ENCODE peak calls at places on chromosomes 7 and 10, in seven cellular contexts. One of them, this sample, is unnamed. For H3K4me1, the result is how much of the 10 kb centered on the place peaks cover.

GRCh38 chr7:68980011-68980410 is 618.3 kb upstream of the AUTS2 start:
- DNase-seq in stomach: no peak
- DNase-seq in CD8-positive, alpha-beta memory T cell: no peak
- DNase-seq in CD8-positive, alpha-beta T cell: no peak
- DNase-seq in H1: no peak
- DNase-seq in adrenal gland: no peak
- DNase-seq in breast epithelium: no peak
- DNase-seq in this sample: no peak

GRCh38 chr7:80918406-80918805 is 445 bp downstream of the SEMA3C start:
- DNase-seq in CD8-positive, alpha-beta memory T cell: no peak
- DNase-seq in H1: no peak
- DNase-seq in adrenal gland: no peak
- DNase-seq in CD8-positive, alpha-beta T cell: no peak
- DNase-seq in stomach: no peak
- DNase-seq in breast epithelium: no peak
- DNase-seq in this sample: no peak

GRCh38 chr10:77821551-77821950 is 105.0 kb downstream of the DLG5 start:
- DNase-seq in H1: no peak
- DNase-seq in adrenal gland: no peak
- DNase-seq in CD8-positive, alpha-beta memory T cell: no peak
- DNase-seq in breast epithelium: no peak
- DNase-seq in CD8-positive, alpha-beta T cell: no peak
- DNase-seq in stomach: no peak
- DNase-seq in this sample: no peak

GRCh38 chr10:3783313-3783689 is 1.7 kb downstream of the KLF6 start:
- DNase-seq in CD8-positive, alpha-beta T cell: peak
- DNase-seq in adrenal gland: peak
- DNase-seq in stomach: peak
- DNase-seq in breast epithelium: no peak
- DNase-seq in CD8-positive, alpha-beta memory T cell: peak
- DNase-seq in H1: peak
- DNase-seq in this sample: no peak

GRCh38 chr7:67414858-67415257 is 418.2 kb downstream of the TYW1 start:
- DNase-seq in H1: no peak
- DNase-seq in adrenal gland: no peak
- DNase-seq in CD8-positive, alpha-beta T cell: no peak
- DNase-seq in breast epithelium: no peak
- DNase-seq in CD8-positive, alpha-beta memory T cell: no peak
- DNase-seq in stomach: no peak
- DNase-seq in this sample: no peak

GRCh38 chr7:114432627-114433026 is 18.0 kb downstream of the FOXP2 start:
- DNase-seq in H1: no peak
- DNase-seq in breast epithelium: no peak
- DNase-seq in CD8-positive, alpha-beta T cell: no peak
- DNase-seq in stomach: no peak
- DNase-seq in adrenal gland: no peak
- DNase-seq in CD8-positive, alpha-beta memory T cell: no peak
- DNase-seq in this sample: no peak

GRCh38 chr7:85135931-85136330 is 50.9 kb downstream of the SEMA3D start:
- DNase-seq in CD8-positive, alpha-beta T cell: no peak
- DNase-seq in stomach: no peak
- DNase-seq in breast epithelium: no peak
- DNase-seq in CD8-positive, alpha-beta memory T cell: no peak
- DNase-seq in H1: no peak
- DNase-seq in adrenal gland: no peak
- DNase-seq in this sample: no peak

GRCh38 chr7:82185443-82185842 is 258.1 kb downstream of the CACNA2D1 start:
- DNase-seq in breast epithelium: no peak
- DNase-seq in CD8-positive, alpha-beta memory T cell: no peak
- DNase-seq in adrenal gland: no peak
- DNase-seq in CD8-positive, alpha-beta T cell: no peak
- DNase-seq in stomach: no peak
- DNase-seq in H1: no peak
- DNase-seq in this sample: no peak

GRCh38 chr10:95133997-95134396 is 60.0 kb upstream of the ACSM6 start:
- DNase-seq in H1: no peak
- DNase-seq in CD8-positive, alpha-beta memory T cell: no peak
- DNase-seq in stomach: no peak
- DNase-seq in CD8-positive, alpha-beta T cell: no peak
- DNase-seq in breast epithelium: no peak
- DNase-seq in adrenal gland: no peak
- DNase-seq in this sample: no peak

GRCh38 chr7:36878288-36878687 is 154.0 kb upstream of the AOAH start:
- DNase-seq in adrenal gland: no peak
- DNase-seq in breast epithelium: no peak
- DNase-seq in CD8-positive, alpha-beta memory T cell: no peak
- DNase-seq in stomach: no peak
- DNase-seq in H1: no peak
- DNase-seq in CD8-positive, alpha-beta T cell: no peak
- DNase-seq in this sample: no peak

GRCh38 chr10:29804025-29804852 is 169.5 kb upstream of the SVIL start:
- DNase-seq in H1: no peak
- DNase-seq in CD8-positive, alpha-beta T cell: no peak
- DNase-seq in breast epithelium: no peak
- DNase-seq in stomach: peak
- DNase-seq in adrenal gland: peak
- DNase-seq in CD8-positive, alpha-beta memory T cell: no peak
- DNase-seq in this sample: peak

GRCh38 chr10:87931836-87932230 is 68.4 kb downstream of the PTEN start:
- DNase-seq in stomach: no peak
- DNase-seq in CD8-positive, alpha-beta memory T cell: no peak
- DNase-seq in adrenal gland: no peak
- DNase-seq in H1: no peak
- DNase-seq in breast epithelium: no peak
- DNase-seq in CD8-positive, alpha-beta T cell: no peak
- DNase-seq in this sample: no peak

GRCh38 chr7:44224951-44225565 is 24.3 kb downstream of the YKT6 start:
- DNase-seq in adrenal gland: no peak
- DNase-seq in H1: no peak
- DNase-seq in CD8-positive, alpha-beta memory T cell: no peak
- DNase-seq in breast epithelium: no peak
- DNase-seq in stomach: no peak
- DNase-seq in CD8-positive, alpha-beta T cell: no peak
- DNase-seq in this sample: no peak

GRCh38 chr10:10714327-10714726 is 303.3 kb upstream of the CELF2 start:
- DNase-seq in CD8-positive, alpha-beta T cell: no peak
- DNase-seq in adrenal gland: no peak
- DNase-seq in breast epithelium: no peak
- DNase-seq in H1: no peak
- DNase-seq in stomach: no peak
- DNase-seq in CD8-positive, alpha-beta memory T cell: no peak
- DNase-seq in this sample: no peak

GRCh38 chr7:107501593-107501992 is 31.7 kb downstream of the GPR22 start:
- DNase-seq in CD8-positive, alpha-beta memory T cell: no peak
- DNase-seq in breast epithelium: no peak
- DNase-seq in adrenal gland: no peak
- DNase-seq in stomach: no peak
- DNase-seq in H1: no peak
- DNase-seq in CD8-positive, alpha-beta T cell: peak
- DNase-seq in this sample: no peak

GRCh38 chr10:103778358-103779139 is 76.8 kb downstream of the SH3PXD2A start:
- DNase-seq in adrenal gland: no peak
- DNase-seq in breast epithelium: no peak
- DNase-seq in CD8-positive, alpha-beta memory T cell: no peak
- DNase-seq in H1: no peak
- DNase-seq in stomach: no peak
- DNase-seq in CD8-positive, alpha-beta T cell: no peak
- DNase-seq in this sample: no peak

GRCh38 chr7:136303162-136303561 is 326.0 kb upstream of the MTPN start:
- DNase-seq in stomach: no peak
- DNase-seq in CD8-positive, alpha-beta T cell: no peak
- DNase-seq in breast epithelium: no peak
- DNase-seq in CD8-positive, alpha-beta memory T cell: no peak
- DNase-seq in adrenal gland: no peak
- DNase-seq in H1: no peak
- DNase-seq in this sample: no peak

GRCh38 chr10:49539320-49539885 is 482 bp upstream of the ERCC6 start:
- DNase-seq in breast epithelium: no peak
- DNase-seq in adrenal gland: peak
- DNase-seq in H1: peak
- DNase-seq in CD8-positive, alpha-beta T cell: no peak
- DNase-seq in CD8-positive, alpha-beta memory T cell: peak
- DNase-seq in stomach: peak
- DNase-seq in this sample: peak

GRCh38 chr7:95577137-95577536 is 19.2 kb downstream of the PDK4 start:
- DNase-seq in CD8-positive, alpha-beta memory T cell: no peak
- DNase-seq in CD8-positive, alpha-beta T cell: no peak
- DNase-seq in stomach: no peak
- DNase-seq in H1: peak
- DNase-seq in breast epithelium: no peak
- DNase-seq in adrenal gland: peak
- DNase-seq in this sample: no peak

GRCh38 chr10:30687698-30688213 is 58.2 kb upstream of the LYZL2 start:
- DNase-seq in H1: peak
- DNase-seq in stomach: peak
- DNase-seq in CD8-positive, alpha-beta memory T cell: peak
- DNase-seq in CD8-positive, alpha-beta T cell: peak
- DNase-seq in breast epithelium: peak
- DNase-seq in adrenal gland: peak
- DNase-seq in this sample: peak

GRCh38 chr7:116341222-116341907 is 131.0 kb downstream of the TES start:
- DNase-seq in breast epithelium: no peak
- DNase-seq in CD8-positive, alpha-beta T cell: no peak
- DNase-seq in CD8-positive, alpha-beta memory T cell: no peak
- DNase-seq in stomach: no peak
- DNase-seq in adrenal gland: no peak
- DNase-seq in H1: no peak
- DNase-seq in this sample: no peak

GRCh38 chr10:20271490-20271889 is 455.3 kb downstream of the PLXDC2 start:
- DNase-seq in breast epithelium: no peak
- DNase-seq in adrenal gland: no peak
- DNase-seq in H1: no peak
- DNase-seq in CD8-positive, alpha-beta T cell: no peak
- DNase-seq in stomach: no peak
- DNase-seq in CD8-positive, alpha-beta memory T cell: no peak
- DNase-seq in this sample: no peak

GRCh38 chr7:75881436-75882095 is 2.7 kb downstream of the RHBDD2 start:
- DNase-seq in stomach: no peak
- DNase-seq in adrenal gland: no peak
- DNase-seq in CD8-positive, alpha-beta T cell: no peak
- DNase-seq in H1: no peak
- DNase-seq in breast epithelium: no peak
- DNase-seq in CD8-positive, alpha-beta memory T cell: no peak
- DNase-seq in this sample: no peak

GRCh38 chr7:140209866-140210609 is 33.3 kb upstream of the KDM7A start:
- DNase-seq in CD8-positive, alpha-beta T cell: peak
- DNase-seq in H1: no peak
- DNase-seq in stomach: peak
- DNase-seq in CD8-positive, alpha-beta memory T cell: peak
- DNase-seq in adrenal gland: peak
- DNase-seq in breast epithelium: no peak
- DNase-seq in this sample: peak

GRCh38 chr7:55509322-55509721 is 63.0 kb downstream of the VOPP1 start:
- DNase-seq in CD8-positive, alpha-beta memory T cell: no peak
- DNase-seq in breast epithelium: no peak
- DNase-seq in adrenal gland: no peak
- DNase-seq in stomach: no peak
- DNase-seq in H1: no peak
- DNase-seq in CD8-positive, alpha-beta T cell: no peak
- DNase-seq in this sample: no peak

DNA sequence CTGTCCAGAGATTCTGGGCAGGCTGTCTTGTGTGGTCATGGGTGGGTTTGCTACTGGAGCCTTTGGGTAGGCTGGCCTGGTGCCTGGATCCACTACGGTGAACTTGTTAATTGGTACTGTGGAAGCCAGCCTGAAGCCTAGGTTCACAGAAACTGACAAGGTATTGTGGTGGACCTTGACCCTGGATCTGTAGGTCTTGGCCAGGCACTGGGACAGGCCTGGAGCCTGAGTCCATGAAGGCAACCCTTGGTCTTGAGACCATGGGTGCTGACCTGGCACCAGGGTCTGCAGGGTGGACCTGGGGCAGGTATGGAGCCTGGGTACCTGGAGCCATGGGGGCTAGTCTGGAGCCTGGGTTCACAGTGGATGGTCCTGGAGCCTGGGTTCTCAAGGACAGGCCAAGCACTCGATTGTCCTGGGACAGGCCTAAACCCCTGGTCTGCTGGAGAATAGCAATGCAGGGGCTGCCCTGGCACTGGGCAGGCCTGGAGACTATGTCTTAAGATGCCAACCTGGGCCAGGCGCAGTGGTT is 85.8 kb downstream of the CCDC3 start:
- DNase-seq in stomach: no peak
- DNase-seq in H1: no peak
- DNase-seq in adrenal gland: no peak
- DNase-seq in breast epithelium: no peak
- DNase-seq in CD8-positive, alpha-beta memory T cell: no peak
- DNase-seq in CD8-positive, alpha-beta T cell: no peak
- DNase-seq in this sample: no peak
- H3K4me1 ChIP-seq in stomach: under half
- H3K4me1 ChIP-seq in H1: under half
- H3K4me1 ChIP-seq in adrenal gland: under half
- H3K4me1 ChIP-seq in breast epithelium: under half
- H3K4me1 ChIP-seq in CD8-positive, alpha-beta memory T cell: under half
- H3K4me1 ChIP-seq in CD8-positive, alpha-beta T cell: under half
- H3K4me1 ChIP-seq in this sample: under half

GRCh38 chr7:2820508-2820934 is 23.6 kb downstream of the GNA12 start:
- DNase-seq in CD8-positive, alpha-beta T cell: no peak
- DNase-seq in CD8-positive, alpha-beta memory T cell: no peak
- DNase-seq in stomach: peak
- DNase-seq in H1: no peak
- DNase-seq in breast epithelium: no peak
- DNase-seq in adrenal gland: peak
- DNase-seq in this sample: peak
- H3K4me1 ChIP-seq in CD8-positive, alpha-beta T cell: under half
- H3K4me1 ChIP-seq in CD8-positive, alpha-beta memory T cell: under half
- H3K4me1 ChIP-seq in stomach: under half
- H3K4me1 ChIP-seq in H1: under half
- H3K4me1 ChIP-seq in breast epithelium: under half
- H3K4me1 ChIP-seq in adrenal gland: half or more
- H3K4me1 ChIP-seq in this sample: under half

DNA sequence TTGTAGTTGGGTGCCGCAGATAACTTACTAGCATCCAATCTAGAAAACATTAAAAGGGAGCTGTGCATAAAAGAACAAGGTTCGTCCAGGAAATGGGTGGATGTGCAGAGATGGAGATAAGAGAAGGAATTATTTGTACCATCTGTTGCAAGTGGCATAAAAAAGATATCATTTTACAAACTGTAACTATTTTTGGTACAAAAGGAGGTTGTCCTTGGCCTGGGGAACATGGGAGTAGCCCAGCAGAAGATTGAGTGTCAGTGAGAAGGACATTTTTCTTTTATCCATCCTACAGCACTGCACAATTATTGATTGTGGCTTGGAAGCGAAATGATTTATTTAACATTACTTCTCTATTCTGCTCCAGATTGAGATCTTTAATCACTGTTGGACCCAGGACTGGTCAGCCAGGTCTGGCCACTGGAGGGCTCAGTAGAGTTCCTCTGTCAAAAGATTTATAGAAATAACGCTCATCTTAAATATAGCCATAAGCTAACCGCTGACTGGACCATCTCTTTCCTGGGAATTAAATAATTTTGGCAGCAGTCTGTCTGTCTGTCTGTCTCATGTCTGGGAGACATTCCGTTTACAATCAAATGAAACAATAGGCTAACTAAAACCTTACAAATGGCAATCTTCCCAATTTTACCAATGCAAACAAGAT is 254.1 kb downstream of the KIAA1217 start:
- DNase-seq in adrenal gland: no peak
- DNase-seq in stomach: no peak
- DNase-seq in breast epithelium: no peak
- DNase-seq in CD8-positive, alpha-beta T cell: no peak
- DNase-seq in CD8-positive, alpha-beta memory T cell: no peak
- DNase-seq in H1: no peak
- DNase-seq in this sample: no peak
- H3K4me1 ChIP-seq in adrenal gland: under half
- H3K4me1 ChIP-seq in stomach: under half
- H3K4me1 ChIP-seq in breast epithelium: under half
- H3K4me1 ChIP-seq in CD8-positive, alpha-beta T cell: under half
- H3K4me1 ChIP-seq in CD8-positive, alpha-beta memory T cell: under half
- H3K4me1 ChIP-seq in H1: under half
- H3K4me1 ChIP-seq in this sample: under half

GRCh38 chr10:58621379-58622077 is 108.9 kb downstream of the BICC1 start:
- DNase-seq in CD8-positive, alpha-beta T cell: no peak
- DNase-seq in breast epithelium: no peak
- DNase-seq in stomach: no peak
- DNase-seq in adrenal gland: no peak
- DNase-seq in H1: no peak
- DNase-seq in CD8-positive, alpha-beta memory T cell: no peak
- DNase-seq in this sample: no peak
- H3K4me1 ChIP-seq in CD8-positive, alpha-beta T cell: under half
- H3K4me1 ChIP-seq in breast epithelium: under half
- H3K4me1 ChIP-seq in stomach: under half
- H3K4me1 ChIP-seq in adrenal gland: under half
- H3K4me1 ChIP-seq in H1: under half
- H3K4me1 ChIP-seq in CD8-positive, alpha-beta memory T cell: under half
- H3K4me1 ChIP-seq in this sample: under half